ENCODE peak calls at places on chromosome 17, in nine cellular contexts. A, S, K, H, Y, M, G, O and N are unnamed samples.

GRCh38 chr17:9175700-9176467 is 154.6 kb downstream of the NTN1 start:
- DNase-seq in O (no peak), Y (no peak), S (no peak), M (no peak), A (no peak), G (no peak), K (no peak), H (no peak), N (no peak)

GRCh38 chr17:55437165-55437605 is 15.6 kb upstream of the MMD start:
- DNase-seq in S (no peak), M (no peak), K (no peak), H (no peak), Y (no peak), A (no peak), G (no peak), O (no peak), N (no peak)

GRCh38 chr17:66964083-66964771 is at the start of gene CACNG4:
- DNase-seq in H (no peak), M (no peak), O (peak), S (no peak), A (no peak), K (no peak), G (no peak), Y (peak), N (peak)

GRCh38 chr17:62093188-62094155 is 28.4 kb upstream of the MED13 start:
- DNase-seq in A (no peak), M (no peak), K (no peak), G (no peak), O (no peak), Y (no peak), S (peak), H (no peak), N (no peak)

GRCh38 chr17:57989011-57989345 is 924 bp upstream of the VEZF1 start:
- DNase-seq in A (no peak), Y (peak), K (no peak), H (peak), O (no peak), S (no peak), M (peak), G (no peak), N (peak)

GRCh38 chr17:73956595-73957465 is 246.6 kb upstream of the RPL38 start:
- DNase-seq in A (peak), H (peak), S (no peak), K (peak), Y (peak), O (peak), M (peak), G (peak), N (peak)

GRCh38 chr17:57373071-57373470 is 116.7 kb downstream of the MSI2 start:
- DNase-seq in Y (no peak), M (no peak), A (no peak), G (no peak), H (no peak), S (no peak), K (no peak), O (no peak), N (no peak)

GRCh38 chr17:2909164-2909852 is 113.1 kb downstream of the RAP1GAP2 start:
- DNase-seq in G (no peak), K (no peak), S (no peak), A (no peak), Y (no peak), O (peak), H (peak), M (no peak), N (peak)

GRCh38 chr17:75371981-75372380 is 33.5 kb downstream of the GRB2 start:
- DNase-seq in K (no peak), S (no peak), M (no peak), A (no peak), H (no peak), O (no peak), Y (no peak), G (no peak), N (no peak)

GRCh38 chr17:38959508-38959907 is 7.7 kb downstream of the FBXO47 start:
- DNase-seq in G (no peak), M (no peak), Y (no peak), K (no peak), A (no peak), O (no peak), H (no peak), S (no peak), N (no peak)

GRCh38 chr17:43212641-43213490 is 1.2 kb downstream of the TMEM106A start:
- DNase-seq in M (peak), H (no peak), K (no peak), S (no peak), O (no peak), G (no peak), Y (peak), A (no peak), N (no peak)

GRCh38 chr17:82593590-82594087 is 54.6 kb downstream of the WDR45B start:
- DNase-seq in Y (no peak), K (no peak), O (no peak), A (no peak), S (no peak), M (no peak), H (no peak), G (no peak), N (no peak)

GRCh38 chr17:82787081-82787848 is 35.4 kb downstream of the TBCD start:
- DNase-seq in S (no peak), K (no peak), Y (no peak), A (no peak), G (no peak), O (no peak), H (no peak), M (no peak), N (no peak)

GRCh38 chr17:52237151-52237550 is 78.6 kb upstream of the CA10 start:
- DNase-seq in G (no peak), S (no peak), O (no peak), M (no peak), H (no peak), A (no peak), K (no peak), Y (no peak), N (no peak)

GRCh38 chr17:68048996-68049395 is 13.5 kb downstream of the KPNA2 start:
- DNase-seq in O (no peak), A (no peak), Y (no peak), G (no peak), S (no peak), K (no peak), M (no peak), H (no peak), N (no peak)